ENCODE peak calls at places on chromosomes 5 and 9, in five cellular contexts. N is cardiac fibroblast, W is NB4, C is suprapubic skin, M is AG04450. K is an unnamed sample.

GRCh38 chr5:141360685-141361084 is 891 bp downstream of the PCDHGB2 start:
- DNase-seq in N (no peak), W (no peak), C (no peak), M (no peak), K (no peak)

GRCh38 chr9:128020692-128021091 is 39.9 kb upstream of the EEIG1 start:
- DNase-seq in N (no peak), W (no peak), C (no peak), M (no peak), K (no peak)

GRCh38 chr5:78537821-78538220 is 110.8 kb downstream of the LHFPL2 start:
- DNase-seq in N (peak), W (peak), C (no peak), M (no peak), K (peak)

GRCh38 chr9:14349818-14350333 is 35.9 kb upstream of the NFIB start:
- DNase-seq in N (peak), W (no peak), C (no peak), M (no peak), K (no peak)

GRCh38 chr9:127182901-127183746 is 60.7 kb upstream of the ANGPTL2 start:
- DNase-seq in N (no peak), W (peak), C (peak), M (no peak), K (no peak)

GRCh38 chr9:33445389-33445881 is 2.0 kb downstream of the AQP3 start:
- DNase-seq in N (no peak), W (no peak), C (no peak), M (no peak), K (no peak)

GRCh38 chr5:23675456-23675855 is 168.0 kb downstream of the PRDM9 start:
- DNase-seq in N (no peak), W (no peak), C (no peak), M (no peak), K (no peak)

GRCh38 chr9:132784286-132784820 is 93.7 kb downstream of the AK8 start:
- DNase-seq in N (no peak), W (no peak), C (no peak), M (no peak), K (no peak)

GRCh38 chr5:56608216-56608925 is 207.0 kb upstream of the MAP3K1 start:
- DNase-seq in N (no peak), W (peak), C (no peak), M (no peak), K (no peak)

GRCh38 chr5:139278540-139279274 is 14.8 kb upstream of the MATR3 start:
- DNase-seq in N (no peak), W (no peak), C (no peak), M (no peak), K (no peak)

GRCh38 chr5:83721878-83722779 is 1.5 kb upstream of the HAPLN1 start:
- DNase-seq in N (peak), W (no peak), C (peak), M (peak), K (peak)

GRCh38 chr9:4678679-4679267 is 596 bp upstream of the CDC37L1 start:
- DNase-seq in N (peak), W (peak), C (no peak), M (no peak), K (no peak)

DNA sequence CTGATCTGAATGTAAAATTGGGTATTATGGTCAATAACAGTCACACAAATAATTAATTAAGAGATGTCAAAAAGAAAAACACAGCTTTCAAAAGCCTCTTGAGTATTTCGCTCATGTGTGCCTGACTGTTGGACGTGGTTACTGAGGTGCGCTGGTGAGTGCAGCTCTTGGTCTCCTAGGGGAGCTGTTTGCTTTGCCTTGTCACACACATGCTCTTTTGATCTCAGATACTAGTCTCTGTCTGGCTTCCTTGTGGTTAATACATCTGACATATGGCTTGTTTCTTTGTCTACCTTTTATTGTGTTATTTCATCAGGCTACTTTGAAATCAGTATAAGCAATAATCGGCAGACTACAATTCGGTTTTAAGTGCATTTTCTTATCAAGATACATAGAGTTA is 51.5 kb downstream of the PCSK1 start:
- DNase-seq in N (no peak), W (no peak), C (no peak), M (no peak), K (no peak)
- TF ChIP-seq CTCF in N (no peak), W (no peak), C (no peak), M (no peak), K (no peak)

DNA sequence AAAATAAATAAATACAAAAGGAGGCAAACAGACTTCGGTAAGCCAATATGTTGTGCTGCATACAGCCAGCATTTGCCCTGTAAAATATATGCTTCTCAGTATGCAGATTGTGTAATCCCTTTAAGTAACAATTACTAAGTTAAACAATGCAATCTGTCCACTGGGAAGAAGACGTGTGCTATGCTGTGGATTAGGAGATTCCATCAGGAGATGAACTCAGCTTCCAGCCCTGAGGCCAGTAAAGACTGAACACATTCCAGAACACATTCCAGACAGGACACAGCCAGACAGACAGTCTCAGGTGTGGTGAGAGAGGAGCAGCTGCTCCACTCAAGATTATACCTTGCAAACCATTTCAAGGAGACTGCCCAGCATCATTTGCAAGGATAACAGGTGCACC is 97.8 kb downstream of the MPDZ start:
- DNase-seq in N (no peak), W (no peak), C (no peak), M (peak), K (peak)
- TF ChIP-seq CTCF in N (no peak), W (no peak), C (no peak), M (no peak), K (no peak)

GRCh38 chr9:134412298-134412711 is 86.0 kb downstream of the RXRA start:
- DNase-seq in N (no peak), W (peak), C (no peak), M (no peak), K (no peak)
- TF ChIP-seq CTCF in N (no peak), W (no peak), C (no peak), M (no peak), K (no peak)

GRCh38 chr9:137666505-137666809 is 47.7 kb downstream of the EHMT1 start:
- DNase-seq in N (no peak), W (no peak), C (no peak), M (no peak), K (no peak)

GRCh38 chr9:137666950-137667670 is 48.3 kb downstream of the EHMT1 start:
- DNase-seq in N (no peak), W (no peak), C (no peak), M (no peak), K (no peak)

GRCh38 chr9:137664676-137665075 is 45.9 kb downstream of the EHMT1 start:
- DNase-seq in N (no peak), W (no peak), C (no peak), M (no peak), K (no peak)

GRCh38 chr9:137665226-137665625 is 46.4 kb downstream of the EHMT1 start:
- DNase-seq in N (no peak), W (no peak), C (no peak), M (no peak), K (no peak)

GRCh38 chr9:137665697-137666504 is 47.1 kb downstream of the EHMT1 start:
- DNase-seq in N (no peak), W (no peak), C (no peak), M (no peak), K (no peak)
- TF ChIP-seq CTCF in N (no peak), W (no peak), C (no peak), M (peak), K (peak)

K was measured in HFFc6.